ENCODE peak calls at places on chromosomes 6 and 20, in seven cellular contexts. One of them, this sample, is unnamed.

GRCh38 chr6:79468116-79468515 is 69.1 kb downstream of the LCA5 start:
- DNase-seq in GDM1: no peak
- DNase-seq in GM13977: no peak
- DNase-seq in AG09319: no peak
- DNase-seq in HEK293T: no peak
- DNase-seq in SW 1271: peak
- DNase-seq in GM20000: no peak
- DNase-seq in this sample: no peak

GRCh38 chr6:31332637-31333602 is 24.1 kb downstream of the HLA-B start:
- DNase-seq in GDM1: no peak
- DNase-seq in GM13977: no peak
- DNase-seq in AG09319: no peak
- DNase-seq in HEK293T: no peak
- DNase-seq in SW 1271: no peak
- DNase-seq in GM20000: no peak
- DNase-seq in this sample: no peak

GRCh38 chr20:53800883-53801604 is 207.4 kb upstream of the ZNF217 start:
- DNase-seq in GDM1: no peak
- DNase-seq in GM13977: no peak
- DNase-seq in AG09319: no peak
- DNase-seq in HEK293T: no peak
- DNase-seq in SW 1271: no peak
- DNase-seq in GM20000: no peak
- DNase-seq in this sample: no peak

GRCh38 chr6:54719633-54720032 is 126.9 kb upstream of the FAM83B start:
- DNase-seq in GDM1: no peak
- DNase-seq in GM13977: no peak
- DNase-seq in AG09319: no peak
- DNase-seq in HEK293T: no peak
- DNase-seq in SW 1271: no peak
- DNase-seq in GM20000: no peak
- DNase-seq in this sample: no peak

GRCh38 chr6:49606696-49607390 is 29.8 kb downstream of the RHAG start:
- DNase-seq in GDM1: peak
- DNase-seq in GM13977: peak
- DNase-seq in AG09319: peak
- DNase-seq in HEK293T: peak
- DNase-seq in SW 1271: peak
- DNase-seq in GM20000: peak
- DNase-seq in this sample: peak

GRCh38 chr6:148682990-148683389 is 63.8 kb upstream of the UST start:
- DNase-seq in GDM1: peak
- DNase-seq in GM13977: no peak
- DNase-seq in AG09319: no peak
- DNase-seq in HEK293T: no peak
- DNase-seq in SW 1271: no peak
- DNase-seq in GM20000: no peak
- DNase-seq in this sample: no peak

GRCh38 chr6:158624684-158625682 is 19.6 kb downstream of the DYNLT1 start:
- DNase-seq in GDM1: no peak
- DNase-seq in GM13977: no peak
- DNase-seq in AG09319: no peak
- DNase-seq in HEK293T: no peak
- DNase-seq in SW 1271: no peak
- DNase-seq in GM20000: no peak
- DNase-seq in this sample: no peak

GRCh38 chr6:42017021-42017643 is 33.2 kb upstream of the TAF8 start:
- DNase-seq in GDM1: peak
- DNase-seq in GM13977: no peak
- DNase-seq in AG09319: peak
- DNase-seq in HEK293T: no peak
- DNase-seq in SW 1271: no peak
- DNase-seq in GM20000: peak
- DNase-seq in this sample: no peak

GRCh38 chr6:26380256-26380655 is 2.7 kb upstream of the BTN2A2 start:
- DNase-seq in GDM1: no peak
- DNase-seq in GM13977: no peak
- DNase-seq in AG09319: no peak
- DNase-seq in HEK293T: no peak
- DNase-seq in SW 1271: no peak
- DNase-seq in GM20000: no peak
- DNase-seq in this sample: no peak

GRCh38 chr6:101758338-101758737 is 364.8 kb downstream of the GRIK2 start:
- DNase-seq in GDM1: no peak
- DNase-seq in GM13977: no peak
- DNase-seq in AG09319: no peak
- DNase-seq in HEK293T: no peak
- DNase-seq in SW 1271: no peak
- DNase-seq in GM20000: no peak
- DNase-seq in this sample: no peak

GRCh38 chr6:11734861-11735652 is 43.5 kb downstream of the ADTRP start:
- DNase-seq in GDM1: no peak
- DNase-seq in GM13977: no peak
- DNase-seq in AG09319: no peak
- DNase-seq in HEK293T: no peak
- DNase-seq in SW 1271: no peak
- DNase-seq in GM20000: no peak
- DNase-seq in this sample: no peak

GRCh38 chr6:169621311-169621710 is 80.5 kb downstream of the WDR27 start:
- DNase-seq in GDM1: no peak
- DNase-seq in GM13977: no peak
- DNase-seq in AG09319: no peak
- DNase-seq in HEK293T: no peak
- DNase-seq in SW 1271: no peak
- DNase-seq in GM20000: no peak
- DNase-seq in this sample: no peak

GRCh38 chr6:4059115-4059777 is 19.7 kb downstream of the FAM217A start:
- DNase-seq in GDM1: peak
- DNase-seq in GM13977: no peak
- DNase-seq in AG09319: peak
- DNase-seq in HEK293T: no peak
- DNase-seq in SW 1271: peak
- DNase-seq in GM20000: no peak
- DNase-seq in this sample: peak

GRCh38 chr20:6767536-6768227 is at the start of gene BMP2:
- DNase-seq in GDM1: no peak
- DNase-seq in GM13977: peak
- DNase-seq in AG09319: no peak
- DNase-seq in HEK293T: peak
- DNase-seq in SW 1271: no peak
- DNase-seq in GM20000: peak
- DNase-seq in this sample: no peak

GRCh38 chr6:13412639-13413465 is 74.5 kb downstream of the GFOD1 start:
- DNase-seq in GDM1: no peak
- DNase-seq in GM13977: no peak
- DNase-seq in AG09319: no peak
- DNase-seq in HEK293T: no peak
- DNase-seq in SW 1271: no peak
- DNase-seq in GM20000: no peak
- DNase-seq in this sample: no peak

GRCh38 chr6:158828807-158829206 is 9.6 kb upstream of the EZR start:
- DNase-seq in GDM1: no peak
- DNase-seq in GM13977: no peak
- DNase-seq in AG09319: no peak
- DNase-seq in HEK293T: no peak
- DNase-seq in SW 1271: no peak
- DNase-seq in GM20000: no peak
- DNase-seq in this sample: no peak

GRCh38 chr20:18020931-18021330 is 36.8 kb downstream of the OVOL2 start:
- DNase-seq in GDM1: no peak
- DNase-seq in GM13977: no peak
- DNase-seq in AG09319: no peak
- DNase-seq in HEK293T: no peak
- DNase-seq in SW 1271: no peak
- DNase-seq in GM20000: no peak
- DNase-seq in this sample: no peak

GRCh38 chr20:59788811-59789210 is 144.6 kb downstream of the SYCP2 start:
- DNase-seq in GDM1: no peak
- DNase-seq in GM13977: no peak
- DNase-seq in AG09319: no peak
- DNase-seq in HEK293T: no peak
- DNase-seq in SW 1271: no peak
- DNase-seq in GM20000: no peak
- DNase-seq in this sample: no peak

GRCh38 chr20:4509825-4510522 is 211.7 kb upstream of the PRND start:
- DNase-seq in GDM1: no peak
- DNase-seq in GM13977: no peak
- DNase-seq in AG09319: no peak
- DNase-seq in HEK293T: no peak
- DNase-seq in SW 1271: no peak
- DNase-seq in GM20000: no peak
- DNase-seq in this sample: no peak

GRCh38 chr20:46057856-46058655 is 29.0 kb downstream of the SLC12A5 start:
- DNase-seq in GDM1: no peak
- DNase-seq in GM13977: peak
- DNase-seq in AG09319: no peak
- DNase-seq in HEK293T: no peak
- DNase-seq in SW 1271: no peak
- DNase-seq in GM20000: peak
- DNase-seq in this sample: no peak

GRCh38 chr20:55140631-55141030 is 665.2 kb downstream of the DOK5 start:
- DNase-seq in GDM1: no peak
- DNase-seq in GM13977: no peak
- DNase-seq in AG09319: no peak
- DNase-seq in HEK293T: no peak
- DNase-seq in SW 1271: no peak
- DNase-seq in GM20000: no peak
- DNase-seq in this sample: no peak

This sample was measured in Panc1.